ENCODE peak calls at places on chromosomes 3 and 15, in four cellular contexts. O is IMR-90, L is H9, G is H1. P is an unnamed sample.

GRCh38 chr15:58522391-58522790 is 90.6 kb downstream of the LIPC start:
- DNase-seq in L (no peak), G (no peak), O (no peak), P (no peak)

GRCh38 chr3:197050511-197050910 is 20.9 kb upstream of the MELTF start:
- DNase-seq in O (no peak), L (no peak), G (no peak), P (no peak)

GRCh38 chr3:147730311-147730710 is 321.1 kb downstream of the ZIC1 start:
- DNase-seq in O (no peak), G (no peak), L (no peak), P (no peak)

GRCh38 chr3:68893600-68894239 is 38.6 kb downstream of the TAFA4 start:
- DNase-seq in L (no peak), O (peak), G (no peak), P (peak)

GRCh38 chr15:89457086-89457485 is 39.3 kb downstream of the RHCG start:
- DNase-seq in G (no peak), L (no peak), O (peak), P (peak)

GRCh38 chr3:86993704-86994103 is 2.8 kb upstream of the VGLL3 start:
- DNase-seq in O (peak), L (no peak), G (no peak), P (peak)

GRCh38 chr3:14879161-14879888 is 60.6 kb downstream of the FGD5 start:
- DNase-seq in G (no peak), L (peak), O (no peak), P (peak)

GRCh38 chr15:24633082-24633481 is 42.5 kb upstream of the NPAP1 start:
- DNase-seq in L (peak), O (no peak), G (no peak), P (peak)

GRCh38 chr15:96882361-96882760 is 551.9 kb downstream of the NR2F2 start:
- DNase-seq in L (no peak), O (no peak), G (no peak), P (no peak)

GRCh38 chr15:49712162-49712561 is 91.3 kb downstream of the DTWD1 start:
- DNase-seq in L (no peak), O (no peak), G (no peak), P (no peak)

GRCh38 chr3:104952160-104952559 is 414.5 kb upstream of the ALCAM start:
- DNase-seq in L (no peak), G (no peak), O (no peak), P (no peak)

GRCh38 chr3:43533009-43533408 is 88.8 kb downstream of the ANO10 start:
- DNase-seq in L (no peak), G (no peak), O (no peak), P (no peak)

GRCh38 chr15:74812533-74812932 is at the start of gene LMAN1L:
- DNase-seq in G (no peak), L (no peak), O (no peak), P (no peak)

GRCh38 chr3:136207741-136208140 is 11.6 kb upstream of the MSL2 start:
- DNase-seq in L (no peak), O (no peak), G (no peak), P (no peak)

GRCh38 chr3:133097214-133097613 is 59.0 kb downstream of the TMEM108 start:
- DNase-seq in O (peak), G (no peak), L (no peak), P (no peak)

GRCh38 chr3:189983612-189984011 is 137.1 kb downstream of the P3H2 start:
- DNase-seq in G (no peak), L (no peak), O (no peak), P (no peak)

GRCh38 chr3:32143849-32144757 is 37.7 kb downstream of the GPD1L start:
- DNase-seq in L (peak), G (no peak), O (peak), P (peak)

GRCh38 chr3:170356596-170357175 is 829 bp upstream of the SKIL start:
- DNase-seq in O (peak), L (peak), G (peak), P (peak)
- H2BK5ac ChIP-seq in O (peak), L (no peak), G (peak), P (peak)

GRCh38 chr15:70504305-70504951 is 258.9 kb downstream of the UACA start:
- DNase-seq in O (peak), L (no peak), G (no peak), P (peak)
- H3K18ac ChIP-seq in O (peak), L (no peak), G (peak), P (no peak)

GRCh38 chr3:191300422-191300821 is 28.8 kb upstream of the CCDC50 start:
- DNase-seq in O (no peak), L (no peak), G (no peak), P (no peak)
- H4K5ac ChIP-seq in O (no peak), L (no peak), G (no peak), P (no peak)

GRCh38 chr3:20043398-20043797 is 3.2 kb downstream of the KAT2B start:
- DNase-seq in O (no peak), G (no peak), L (no peak), P (no peak)
- H2BK5ac ChIP-seq in O (no peak), G (no peak), L (no peak), P (no peak)

P was measured in mesendoderm.